ENCODE peak calls at places on chromosome 6, in four cellular contexts. T is cardiac fibroblast, H is hepatic stellate cell, B is left ventricle myocardium inferior. L is an unnamed sample.

GRCh38 chr6:43809417-43810305 is 39.6 kb downstream of the VEGFA start:
- DNase-seq in T (peak; percentile 74), H (no peak), B (no peak), L (no peak)

GRCh38 chr6:69145062-69145461 is 510.0 kb downstream of the ADGRB3 start:
- DNase-seq in T (no peak), H (no peak), B (no peak), L (no peak)

GRCh38 chr6:13367396-13367795 is 39.1 kb upstream of the TBC1D7 start:
- DNase-seq in T (no peak), H (no peak), B (no peak), L (no peak)

GRCh38 chr6:46271728-46272127 is 100.9 kb upstream of the ENPP5 start:
- DNase-seq in T (no peak), H (no peak), B (no peak), L (no peak)

GRCh38 chr6:125512621-125513020 is 210.9 kb upstream of the HDDC2 start:
- DNase-seq in T (peak; percentile 11), H (no peak), B (no peak), L (no peak)

GRCh38 chr6:114051031-114051430 is 80.1 kb upstream of the HDAC2 start:
- DNase-seq in T (no peak), H (no peak), B (no peak), L (no peak)

GRCh38 chr6:130578713-130579112 is 212.9 kb downstream of the TMEM200A start:
- DNase-seq in T (no peak), H (no peak), B (no peak), L (no peak)

GRCh38 chr6:111997078-111997862 is 56.6 kb upstream of the CCN6 start:
- DNase-seq in T (peak; percentile 86), H (peak; percentile 60), B (peak; percentile 74), L (peak; percentile 91)

GRCh38 chr6:29488874-29489273 is 1.1 kb upstream of the MAS1L start:
- DNase-seq in T (no peak), H (no peak), B (no peak), L (no peak)

GRCh38 chr6:128532827-128533226 is 12.4 kb upstream of the PTPRK start:
- DNase-seq in T (peak; percentile 41), H (no peak), B (no peak), L (no peak)

GRCh38 chr6:11042750-11043551 is 1.2 kb downstream of the ELOVL2 start:
- DNase-seq in T (peak; percentile 15), H (no peak), B (no peak), L (no peak)

GRCh38 chr6:15417811-15418210 is 171.9 kb downstream of the JARID2 start:
- DNase-seq in T (peak; percentile 72), H (no peak), B (no peak), L (no peak)

GRCh38 chr6:107079429-107079828 is 35.9 kb downstream of the BEND3 start:
- DNase-seq in T (no peak), H (no peak), B (no peak), L (no peak)

L was measured in right cardiac atrium.